ENCODE peak calls at places on chromosomes 3 and 15, in four cellular contexts. B is heart left ventricle; M is CD8-positive, alpha-beta T cell; V is fibroblast of pulmonary artery. A is an unnamed sample.

GRCh38 chr3:136193273-136194043 is 2.7 kb downstream of the MSL2 start:
- DNase-seq in B (no peak), M (no peak), V (no peak), A (no peak)

GRCh38 chr15:95620934-95621579 is 709.4 kb upstream of the NR2F2 start:
- DNase-seq in B (no peak), M (no peak), V (peak; percentile 72), A (peak; percentile 24)

GRCh38 chr15:63832620-63833245 is 1.0 kb downstream of the HERC1 start:
- DNase-seq in B (no peak), M (no peak), V (peak; percentile 33), A (no peak)

GRCh38 chr15:70271422-70272088 is 173.8 kb upstream of the TLE3 start:
- DNase-seq in B (no peak), M (no peak), V (peak; percentile 97), A (peak; percentile 92)

GRCh38 chr3:183299976-183300375 is 46.9 kb downstream of the B3GNT5 start:
- DNase-seq in B (no peak), M (no peak), V (no peak), A (no peak)

GRCh38 chr3:187165144-187165543 is 25.8 kb upstream of the RPL39L start:
- DNase-seq in B (peak; percentile 31), M (peak; percentile 32), V (peak; percentile 74), A (peak; percentile 67)

GRCh38 chr3:9201895-9202294 is 47.6 kb downstream of the SRGAP3 start:
- DNase-seq in B (no peak), M (no peak), V (no peak), A (no peak)

GRCh38 chr15:80587816-80588456 is 107.2 kb upstream of the ABHD17C start:
- DNase-seq in B (no peak), M (no peak), V (peak; percentile 61), A (no peak)

GRCh38 chr3:151093905-151094304 is 8.4 kb downstream of the MED12L start:
- DNase-seq in B (no peak), M (no peak), V (no peak), A (no peak)

GRCh38 chr15:69338535-69339213 is 40.0 kb downstream of the PAQR5 start:
- DNase-seq in B (no peak), M (no peak), V (no peak), A (no peak)

GRCh38 chr3:123138819-123139517 is 62.8 kb upstream of the SEC22A start:
- DNase-seq in B (no peak), M (no peak), V (no peak), A (peak; percentile 63)

GRCh38 chr3:9036327-9037112 is 73.2 kb upstream of the RAD18 start:
- DNase-seq in B (peak; percentile 46), M (no peak), V (peak; percentile 85), A (peak; percentile 64)

GRCh38 chr15:74167891-74168331 is 5.6 kb upstream of the ISLR start:
- DNase-seq in B (no peak), M (no peak), V (no peak), A (no peak)

GRCh38 chr3:149902498-149903139 is 68.1 kb downstream of the PFN2 start:
- DNase-seq in B (no peak), M (no peak), V (peak; percentile 24), A (no peak)

GRCh38 chr15:57827021-57827420 is 120.5 kb downstream of the POLR2M start:
- DNase-seq in B (no peak), M (no peak), V (peak; percentile 14), A (peak; percentile 5)

GRCh38 chr3:194782767-194783404 is 97.2 kb downstream of the FAM43A start:
- DNase-seq in B (no peak), M (no peak), V (no peak), A (peak; percentile 14)

GRCh38 chr15:37096878-37097568 is 3.3 kb downstream of the MEIS2 start:
- DNase-seq in B (no peak), M (no peak), V (no peak), A (no peak)

GRCh38 chr15:99592135-99592845 is 26.5 kb downstream of the MEF2A start:
- DNase-seq in B (no peak), M (no peak), V (peak; percentile 55), A (peak; percentile 64)

GRCh38 chr3:42692667-42693529 is 7.6 kb downstream of the KLHL40 start:
- DNase-seq in B (no peak), M (no peak), V (no peak), A (no peak)

GRCh38 chr3:154022603-154023002 is 98.6 kb upstream of the ARHGEF26 start:
- DNase-seq in B (no peak), M (no peak), V (peak; percentile 17), A (no peak)

GRCh38 chr3:154023148-154023547 is 98.0 kb upstream of the ARHGEF26 start:
- DNase-seq in B (no peak), M (no peak), V (peak; percentile 12), A (no peak)

GRCh38 chr3:154015307-154015706 is 105.9 kb upstream of the ARHGEF26 start:
- DNase-seq in B (no peak), M (no peak), V (no peak), A (no peak)

DNA sequence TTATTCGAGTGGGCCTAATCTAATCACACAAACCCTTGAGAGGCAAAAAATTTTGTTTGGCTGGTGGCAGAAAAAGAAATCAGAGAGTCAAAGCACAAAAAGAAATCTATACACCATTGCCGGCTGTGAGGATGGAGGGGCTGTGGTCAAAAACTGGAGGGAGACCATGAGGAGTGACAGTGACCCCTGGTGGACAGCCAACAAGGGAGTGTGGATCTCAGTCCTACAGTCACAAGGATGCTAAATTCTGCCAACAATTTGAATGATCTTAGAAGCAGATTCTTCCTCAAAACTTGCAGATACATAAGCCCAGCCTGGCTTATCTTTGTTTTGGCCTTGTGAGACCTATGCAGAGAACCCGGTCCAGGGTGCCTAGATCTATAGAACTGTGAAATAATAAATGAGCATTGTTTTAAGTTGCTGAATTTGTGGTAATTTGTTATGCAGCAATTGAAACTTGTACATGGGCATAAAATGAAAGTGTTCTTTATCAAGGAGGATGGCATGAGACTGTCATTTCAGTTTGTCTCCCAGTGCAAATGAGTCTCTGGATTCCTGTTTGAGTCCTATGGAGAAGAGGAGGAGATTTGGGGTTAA is 103.0 kb upstream of the ARHGEF26 start:
- DNase-seq in B (no peak), M (peak; percentile 19), V (peak; percentile 47), A (peak; percentile 40)
- H3K4me3 ChIP-seq in B (no peak overlapping the region), M (no peak overlapping the region), V (no peak overlapping the region), A (no peak overlapping the region)

GRCh38 chr3:81666502-81667121 is 94.8 kb downstream of the GBE1 start:
- DNase-seq in B (no peak), M (no peak), V (peak; percentile 67), A (peak; percentile 4)
- TF ChIP-seq CTCF in B (peak; percentile 88), M (peak; percentile 60), V (peak; percentile 89), A (peak; percentile 71)

GRCh38 chr3:36769926-36770325 is 5.6 kb upstream of the DCLK3 start:
- DNase-seq in B (no peak), M (no peak), V (no peak), A (no peak)

GRCh38 chr3:36763111-36763849 is 1.1 kb downstream of the DCLK3 start:
- DNase-seq in B (no peak), M (no peak), V (no peak), A (no peak)

GRCh38 chr3:36763850-36764703 is at the start of gene DCLK3:
- DNase-seq in B (peak; percentile 25), M (no peak), V (no peak), A (peak; percentile 9)

GRCh38 chr3:36765104-36765503 is 751 bp upstream of the DCLK3 start:
- DNase-seq in B (no peak), M (no peak), V (no peak), A (no peak)

GRCh38 chr3:36764704-36765038 is 318 bp upstream of the DCLK3 start:
- DNase-seq in B (no peak), M (no peak), V (no peak), A (no peak)
- H3K4me3 ChIP-seq in B (peak overlapping the region; percentile 52), M (no peak overlapping the region), V (no peak overlapping the region), A (no peak overlapping the region)

GRCh38 chr3:11274743-11275142 is 2.5 kb downstream of the ATG7 start:
- DNase-seq in B (no peak), M (no peak), V (no peak), A (no peak)

GRCh38 chr3:11269007-11269406 is 3.2 kb upstream of the ATG7 start:
- DNase-seq in B (no peak), M (no peak), V (no peak), A (no peak)

GRCh38 chr3:11272913-11273574 is 847 bp downstream of the ATG7 start:
- DNase-seq in B (no peak), M (no peak), V (peak; percentile 33), A (no peak)

GRCh38 chr3:11273945-11274344 is 1.7 kb downstream of the ATG7 start:
- DNase-seq in B (peak; percentile 30), M (no peak), V (no peak), A (no peak)

DNA sequence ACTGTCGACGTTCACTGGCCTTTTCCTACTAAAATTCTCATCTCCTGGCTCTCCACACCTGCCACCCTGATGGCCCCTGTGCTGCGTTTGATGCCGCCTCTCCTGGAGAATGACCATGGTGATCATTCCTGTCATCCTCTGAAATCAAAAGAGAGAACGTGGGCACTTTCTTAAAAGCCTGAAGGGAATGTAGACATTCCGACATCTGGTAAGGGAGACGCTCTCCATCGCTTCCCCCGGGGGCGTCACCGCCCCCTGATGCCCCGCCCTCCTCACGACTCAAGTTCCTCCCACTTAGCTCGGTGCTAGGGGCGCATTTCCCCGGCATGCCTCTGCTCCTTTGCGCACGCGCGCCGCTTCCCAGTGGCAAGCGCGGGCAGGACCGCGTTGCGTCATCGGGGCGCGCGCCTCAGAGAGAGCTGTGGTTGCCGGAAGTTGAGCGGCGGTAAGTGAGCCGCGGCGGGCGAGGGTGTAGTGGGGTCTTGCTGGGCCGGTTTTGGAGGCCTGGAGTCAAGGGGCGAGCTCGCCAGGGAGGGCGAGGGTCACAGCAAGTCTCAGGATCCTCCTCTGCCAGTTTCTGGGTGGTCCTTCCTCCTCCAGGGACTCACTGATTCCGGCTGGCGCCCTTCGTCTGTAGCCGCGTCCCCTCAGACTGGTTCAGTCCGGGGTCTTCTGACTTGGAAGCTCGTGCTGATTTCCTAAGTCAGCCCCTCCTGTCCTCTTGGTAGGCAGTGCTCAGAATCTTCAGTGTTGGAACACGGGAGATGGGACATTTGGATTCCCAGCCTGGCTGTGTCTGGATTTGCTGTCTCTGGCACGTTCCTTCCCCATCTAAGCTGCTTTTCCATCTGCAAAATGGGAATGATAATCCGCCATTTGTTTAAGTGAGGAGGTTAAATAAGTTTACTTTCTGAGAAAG is at the start of gene ATG7:
- DNase-seq in B (peak; percentile 96), M (peak; percentile 97), V (peak; percentile 98), A (peak; percentile 97)
- TF ChIP-seq CTCF in B (no peak), M (no peak), V (no peak), A (no peak)

GRCh38 chr15:28098766-28099554 is at the start of gene OCA2:
- DNase-seq in B (peak; percentile 54), M (peak; percentile 64), V (peak; percentile 25), A (peak; percentile 80)

GRCh38 chr15:28098360-28098765 is 752 bp downstream of the OCA2 start:
- DNase-seq in B (no peak), M (no peak), V (no peak), A (peak; percentile 15)

GRCh38 chr15:28100516-28101195 is 1.5 kb upstream of the OCA2 start:
- DNase-seq in B (no peak), M (no peak), V (no peak), A (no peak)

GRCh38 chr15:28101201-28101600 is 2.1 kb upstream of the OCA2 start:
- DNase-seq in B (no peak), M (no peak), V (no peak), A (no peak)

DNA sequence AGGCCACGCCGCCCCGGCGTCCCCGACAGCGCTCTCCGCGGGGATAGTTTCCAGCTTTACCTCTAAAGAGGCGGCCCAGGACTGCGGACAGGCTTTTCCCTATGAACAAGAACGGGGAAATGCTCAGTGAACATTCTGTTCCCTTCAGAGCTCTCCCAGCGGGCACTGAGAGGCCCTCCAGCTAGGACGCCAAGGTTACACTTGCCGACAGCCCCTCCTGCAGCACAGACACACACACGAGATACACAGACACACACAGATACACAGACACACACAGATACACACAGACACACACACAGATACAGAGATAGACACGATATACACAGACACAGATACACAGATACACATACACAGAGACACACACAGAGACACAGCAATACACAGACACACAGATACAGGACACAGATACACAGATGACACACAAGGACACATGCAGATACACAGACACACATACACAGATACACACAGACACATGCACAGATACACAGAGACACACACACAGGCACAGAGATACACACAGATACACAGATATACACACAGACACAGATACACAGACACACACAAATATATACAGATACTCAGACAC is 533 bp upstream of the OCA2 start:
- DNase-seq in B (no peak), M (no peak), V (no peak), A (no peak)
- H3K4me3 ChIP-seq in B (peak overlapping the region; percentile 37), M (no peak overlapping the region), V (peak overlapping the region; percentile 22), A (no peak overlapping the region)